ENCODE peak calls at places on chromosomes 5 and 9, in seven cellular contexts. T is AG09309, E is thoracic aorta, H is choroid plexus epithelial cell, Z is aorta, D is fibroblast of the aortic adventitia, U is left ventricle myocardium inferior. X is an unnamed sample.

GRCh38 chr5:5716665-5717064 is 294.2 kb downstream of the ICE1 start:
- DNase-seq in T (no peak), E (no peak), H (no peak), Z (no peak), D (no peak), U (no peak), X (no peak)

GRCh38 chr5:139817970-139818369 is 22.4 kb downstream of the PSD2 start:
- DNase-seq in T (no peak), E (no peak), H (no peak), Z (peak), D (no peak), U (no peak), X (no peak)

GRCh38 chr5:38796000-38796738 is 49.6 kb upstream of the OSMR start:
- DNase-seq in T (no peak), E (no peak), H (no peak), Z (no peak), D (peak), U (peak), X (peak)

GRCh38 chr5:31196309-31196708 is 2.8 kb downstream of the CDH6 start:
- DNase-seq in T (no peak), E (no peak), H (peak), Z (no peak), D (peak), U (no peak), X (no peak)

GRCh38 chr9:135774239-135774747 is 72.3 kb downstream of the KCNT1 start:
- DNase-seq in T (no peak), E (no peak), H (no peak), Z (no peak), D (no peak), U (no peak), X (no peak)

GRCh38 chr5:43073597-43074546 is 33.8 kb upstream of the ANXA2R start:
- DNase-seq in T (no peak), E (no peak), H (peak), Z (no peak), D (peak), U (no peak), X (no peak)

GRCh38 chr5:33261305-33261704 is 179.5 kb upstream of the TARS1 start:
- DNase-seq in T (peak), E (no peak), H (peak), Z (no peak), D (peak), U (no peak), X (no peak)

GRCh38 chr9:136571525-136571924 is 25.7 kb upstream of the NOTCH1 start:
- DNase-seq in T (no peak), E (no peak), H (no peak), Z (no peak), D (no peak), U (no peak), X (peak)

GRCh38 chr5:82586176-82586575 is 308.0 kb upstream of the RPS23 start:
- DNase-seq in T (no peak), E (no peak), H (no peak), Z (no peak), D (no peak), U (no peak), X (no peak)

GRCh38 chr5:135567661-135568060 is 11.1 kb downstream of the CXCL14 start:
- DNase-seq in T (no peak), E (no peak), H (peak), Z (no peak), D (no peak), U (no peak), X (peak)

GRCh38 chr5:45680950-45681349 is 15.2 kb downstream of the HCN1 start:
- DNase-seq in T (no peak), E (no peak), H (no peak), Z (no peak), D (no peak), U (no peak), X (no peak)

GRCh38 chr5:177310332-177310731 is 1.4 kb downstream of the MXD3 start:
- DNase-seq in T (no peak), E (no peak), H (no peak), Z (peak), D (no peak), U (no peak), X (peak)

GRCh38 chr9:116543731-116544400 is 143.2 kb upstream of the TRIM32 start:
- DNase-seq in T (no peak), E (no peak), H (peak), Z (no peak), D (peak), U (peak), X (no peak)

GRCh38 chr9:137127301-137128157 is 11.4 kb upstream of the GRIN1 start:
- DNase-seq in T (no peak), E (no peak), H (no peak), Z (no peak), D (peak), U (no peak), X (no peak)

GRCh38 chr5:72184408-72184807 is 77.1 kb downstream of the MAP1B start:
- DNase-seq in T (no peak), E (no peak), H (no peak), Z (no peak), D (no peak), U (no peak), X (no peak)

GRCh38 chr5:16727937-16728336 is 111.1 kb upstream of the RETREG1 start:
- DNase-seq in T (no peak), E (no peak), H (no peak), Z (no peak), D (no peak), U (no peak), X (peak)

GRCh38 chr5:111948517-111948916 is 191.5 kb upstream of the NREP start:
- DNase-seq in T (peak), E (no peak), H (peak), Z (no peak), D (peak), U (no peak), X (no peak)

GRCh38 chr5:67536892-67537291 is 340.3 kb upstream of the CD180 start:
- DNase-seq in T (no peak), E (no peak), H (peak), Z (no peak), D (peak), U (no peak), X (no peak)

GRCh38 chr9:136079916-136080246 is 15.2 kb downstream of the NACC2 start:
- DNase-seq in T (no peak), E (no peak), H (no peak), Z (no peak), D (no peak), U (no peak), X (peak)

GRCh38 chr9:99826579-99826978 is 4.9 kb downstream of the NR4A3 start:
- DNase-seq in T (no peak), E (no peak), H (no peak), Z (no peak), D (no peak), U (no peak), X (no peak)

GRCh38 chr9:99824378-99825157 is 2.9 kb downstream of the NR4A3 start:
- DNase-seq in T (no peak), E (no peak), H (peak), Z (peak), D (no peak), U (no peak), X (peak)

GRCh38 chr9:99823392-99824377 is 2.0 kb downstream of the NR4A3 start:
- DNase-seq in T (no peak), E (no peak), H (peak), Z (peak), D (peak), U (peak), X (peak)

GRCh38 chr9:99827244-99827643 is 5.6 kb downstream of the NR4A3 start:
- DNase-seq in T (no peak), E (no peak), H (no peak), Z (no peak), D (no peak), U (no peak), X (no peak)

DNA sequence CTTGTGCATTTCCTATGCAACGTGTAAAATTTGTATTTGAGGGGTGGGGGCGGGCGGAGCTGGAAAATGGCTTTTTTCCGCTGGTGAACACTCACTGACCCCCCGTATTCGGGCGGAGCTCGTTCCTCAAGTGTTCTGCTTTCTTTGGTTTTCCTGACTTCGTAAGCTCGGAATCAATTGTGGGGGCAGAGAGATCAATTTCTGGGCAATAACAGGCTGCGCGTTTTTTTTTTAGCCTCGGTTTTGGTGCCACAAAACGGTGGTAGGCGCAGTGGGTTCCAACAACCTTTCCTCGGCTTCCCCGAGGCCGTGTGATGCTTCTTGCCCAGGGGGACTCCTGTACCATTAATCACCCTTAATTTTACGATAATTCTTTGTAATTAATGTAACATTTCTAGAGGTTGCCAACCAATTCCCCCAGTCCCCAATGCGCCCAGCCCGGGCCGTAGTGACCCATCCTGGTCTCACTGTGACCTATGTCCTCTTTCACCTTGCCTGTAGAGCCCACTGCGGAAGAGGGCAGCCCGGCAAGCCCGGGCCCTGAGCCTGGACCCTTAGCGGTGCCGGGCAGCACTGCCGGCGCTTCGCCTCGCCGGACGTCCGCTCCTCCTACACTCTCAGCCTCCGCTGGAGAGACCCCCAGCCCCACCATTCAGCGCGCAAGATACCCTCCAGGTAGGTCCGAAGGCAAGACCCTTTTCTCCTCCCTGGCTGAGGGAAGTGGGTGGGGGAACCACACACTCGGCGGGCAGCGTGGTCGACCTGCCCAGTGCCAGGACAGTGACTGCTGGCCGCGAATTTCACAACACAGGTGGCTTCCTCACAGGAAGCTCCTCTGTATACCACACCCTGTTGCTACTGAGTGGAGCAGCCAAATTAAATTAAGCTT is 3.7 kb downstream of the NR4A3 start:
- DNase-seq in T (no peak), E (no peak), H (no peak), Z (peak), D (no peak), U (no peak), X (no peak)
- H3K4me3 ChIP-seq in T (no peak), E (peak), H (peak), Z (no peak), D (no peak), U (peak), X (no peak)

DNA sequence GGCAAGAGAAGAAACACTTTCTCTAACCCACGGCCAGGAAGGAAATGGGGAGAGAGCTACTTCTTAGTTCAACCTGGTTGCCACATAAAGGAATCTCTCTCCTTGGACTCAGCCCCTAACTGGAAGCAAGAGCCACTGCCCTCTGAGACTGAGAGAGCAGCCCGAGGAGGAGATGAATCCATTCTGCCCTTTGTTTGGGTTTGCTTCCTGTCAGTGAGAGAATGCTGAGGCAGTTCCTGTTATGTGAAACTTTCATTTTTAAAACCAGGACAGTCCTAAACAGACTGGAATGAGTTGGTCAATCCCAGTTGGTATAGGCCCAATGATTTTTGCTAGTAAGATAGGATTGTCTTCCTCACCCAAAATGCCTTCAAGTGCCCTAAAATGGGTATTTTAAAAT is 205.1 kb downstream of the NTRK2 start:
- DNase-seq in T (no peak), E (no peak), H (no peak), Z (no peak), D (no peak), U (no peak), X (no peak)
- H3K4me3 ChIP-seq in T (no peak), E (no peak), H (no peak), Z (no peak), D (no peak), U (no peak), X (no peak)

DNA sequence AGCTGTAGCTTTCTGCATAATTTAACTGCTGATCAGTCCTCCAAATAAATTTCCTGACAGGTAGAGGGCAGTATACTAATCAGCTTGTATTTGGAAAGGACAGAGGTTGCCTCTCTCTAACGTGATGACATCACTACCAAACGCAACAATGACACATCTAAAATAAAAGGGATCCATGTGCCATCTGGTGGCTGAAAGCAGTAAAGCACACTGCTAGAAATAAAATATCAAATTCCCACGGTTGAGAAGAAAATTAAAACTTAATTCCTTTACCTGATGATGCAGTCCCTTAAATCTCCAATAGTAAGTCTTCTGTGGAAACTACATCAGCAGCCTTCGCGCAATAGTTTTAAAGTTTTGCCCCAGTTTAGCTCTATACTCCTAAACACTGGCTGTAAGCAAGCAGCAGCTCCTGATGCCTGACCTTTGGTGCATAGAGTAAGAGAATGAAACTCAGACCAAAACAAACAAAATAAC is 54.5 kb downstream of the DIAPH1 start:
- DNase-seq in T (peak), E (peak), H (peak), Z (no peak), D (peak), U (no peak), X (no peak)
- H3K4me3 ChIP-seq in T (no peak), E (no peak), H (no peak), Z (no peak), D (no peak), U (no peak), X (no peak)

DNA sequence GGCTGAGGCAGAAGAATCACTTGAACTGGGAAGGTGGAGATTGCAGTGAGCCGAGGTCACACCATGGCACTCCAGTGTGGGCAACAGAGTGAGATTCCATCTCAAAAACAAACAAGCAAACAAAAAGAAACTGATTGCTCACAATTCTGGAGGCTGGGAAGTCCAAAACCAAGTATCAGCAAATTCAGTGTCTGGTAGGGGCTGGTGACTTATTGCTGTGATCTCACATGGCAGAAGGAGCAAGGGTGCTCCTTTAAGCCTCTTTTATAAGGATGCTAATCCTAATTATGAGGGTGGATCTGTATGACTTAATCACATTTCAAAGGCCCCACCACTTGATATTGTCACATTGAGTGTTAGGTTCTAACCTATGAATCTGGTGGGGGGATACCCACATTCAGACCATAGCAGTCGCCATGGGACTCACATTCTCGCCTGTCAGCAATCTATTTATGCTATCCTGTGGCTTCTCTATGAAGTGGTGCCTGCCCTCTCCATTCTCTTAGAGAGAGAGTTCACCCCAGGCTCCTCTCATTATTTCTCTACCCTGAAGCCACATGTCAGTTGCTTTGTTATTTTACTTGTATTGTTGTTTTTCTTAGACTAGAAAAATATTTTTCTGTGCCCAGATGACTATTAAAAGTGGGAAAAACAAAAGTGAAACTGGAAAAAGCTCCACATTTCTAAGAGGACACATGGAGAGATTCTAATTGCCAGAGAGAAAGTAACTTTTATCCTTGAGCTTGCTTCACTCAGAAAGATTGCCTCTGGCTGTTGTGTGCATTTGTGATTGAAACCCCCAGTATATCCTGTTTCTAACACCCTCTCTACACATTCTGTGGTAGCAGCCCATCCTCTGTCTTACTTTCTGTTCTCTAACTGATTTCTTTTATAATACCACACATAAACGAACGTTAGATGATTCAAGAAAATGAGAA is 18.8 kb upstream of the PRLR start:
- DNase-seq in T (no peak), E (no peak), H (peak), Z (no peak), D (no peak), U (no peak), X (no peak)
- H3K4me3 ChIP-seq in T (peak), E (peak), H (peak), Z (no peak), D (no peak), U (peak), X (peak)

GRCh38 chr9:36986548-36987408 is 47.3 kb downstream of the PAX5 start:
- DNase-seq in T (no peak), E (no peak), H (no peak), Z (no peak), D (no peak), U (no peak), X (no peak)
- H3K4me3 ChIP-seq in T (no peak), E (peak), H (no peak), Z (no peak), D (no peak), U (peak), X (no peak)

DNA sequence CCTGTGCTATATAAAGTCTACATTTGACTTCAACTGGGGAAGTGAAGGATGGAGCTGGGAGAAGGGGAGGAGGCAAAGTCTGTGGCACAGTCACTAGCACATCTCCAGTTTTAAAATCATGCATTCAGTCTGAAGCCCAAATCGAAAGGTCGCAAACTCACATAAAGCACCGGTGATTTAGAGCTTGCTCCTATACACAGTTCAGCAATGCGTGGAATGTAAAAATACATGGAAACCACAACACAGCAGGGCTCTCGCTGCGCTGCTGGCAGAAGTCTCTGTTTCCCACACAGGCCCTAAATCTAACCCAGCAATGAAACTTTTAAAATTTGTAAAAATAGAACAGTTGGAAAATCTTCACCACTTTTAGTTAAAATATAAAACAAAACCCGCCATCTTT is 68.2 kb downstream of the EBF1 start:
- DNase-seq in T (no peak), E (no peak), H (peak), Z (no peak), D (peak), U (no peak), X (no peak)
- H3K4me3 ChIP-seq in T (no peak), E (peak), H (no peak), Z (no peak), D (no peak), U (no peak), X (no peak)

DNA sequence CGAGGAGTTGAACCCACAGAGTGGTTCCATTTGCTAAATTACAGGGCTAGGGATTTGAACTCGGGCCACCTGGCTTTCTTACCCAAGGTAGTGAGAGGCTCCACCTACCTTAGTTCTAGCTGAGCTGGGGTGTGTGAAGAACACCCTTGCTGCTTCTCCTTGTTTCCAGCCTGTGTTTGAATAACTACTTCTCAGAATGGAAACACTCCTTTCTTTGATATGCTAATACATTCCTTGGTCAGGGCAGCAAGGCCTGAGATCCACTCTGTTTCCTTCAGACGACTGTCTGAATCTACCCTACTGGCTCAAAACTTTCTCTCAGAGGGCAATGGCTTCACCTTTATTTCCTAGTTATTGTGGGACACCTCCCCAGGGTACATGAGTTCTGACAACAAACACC is 4.2 kb upstream of the ATP6V1G1 start:
- DNase-seq in T (no peak), E (no peak), H (no peak), Z (no peak), D (no peak), U (no peak), X (no peak)
- H3K4me3 ChIP-seq in T (no peak), E (no peak), H (no peak), Z (no peak), D (no peak), U (no peak), X (no peak)